ENCODE peak calls at places on chromosomes 13 and 19, in eight cellular contexts. One of them, this sample, is unnamed.

GRCh38 chr13:20721454-20722357 is 18.2 kb downstream of the IL17D start:
- DNase-seq in adipocyte: peak; percentile 72
- DNase-seq in right cardiac atrium: peak; percentile 81
- DNase-seq in body of pancreas: peak; percentile 59
- DNase-seq in astrocyte of the hippocampus: peak; percentile 65
- DNase-seq in WTC11: peak; percentile 62
- DNase-seq in AG09319: no peak
- DNase-seq in mucosa of gallbladder: no peak
- DNase-seq in this sample: no peak

GRCh38 chr19:4327252-4327876 is 11.3 kb downstream of the STAP2 start:
- DNase-seq in adipocyte: peak; percentile 47
- DNase-seq in right cardiac atrium: peak; percentile 93
- DNase-seq in body of pancreas: peak; percentile 83
- DNase-seq in astrocyte of the hippocampus: peak; percentile 67
- DNase-seq in WTC11: peak; percentile 99
- DNase-seq in AG09319: no peak
- DNase-seq in mucosa of gallbladder: peak; percentile 78
- DNase-seq in this sample: peak; percentile 19

GRCh38 chr19:18650048-18650435 is 13.2 kb downstream of the KLHL26 start:
- DNase-seq in adipocyte: peak; percentile 35
- DNase-seq in right cardiac atrium: peak; percentile 87
- DNase-seq in body of pancreas: peak; percentile 23
- DNase-seq in astrocyte of the hippocampus: no peak
- DNase-seq in WTC11: no peak
- DNase-seq in AG09319: no peak
- DNase-seq in mucosa of gallbladder: peak; percentile 59
- DNase-seq in this sample: peak; percentile 35

GRCh38 chr19:5691205-5691929 is 1.3 kb downstream of the RPL36 start:
- DNase-seq in adipocyte: peak; percentile 53
- DNase-seq in right cardiac atrium: peak; percentile 93
- DNase-seq in body of pancreas: peak; percentile 67
- DNase-seq in astrocyte of the hippocampus: peak; percentile 68
- DNase-seq in WTC11: no peak
- DNase-seq in AG09319: peak; percentile 28
- DNase-seq in mucosa of gallbladder: no peak
- DNase-seq in this sample: peak; percentile 55

GRCh38 chr19:38900220-38900629 is 456 bp downstream of the NFKBIB start:
- DNase-seq in adipocyte: no peak
- DNase-seq in right cardiac atrium: no peak
- DNase-seq in body of pancreas: no peak
- DNase-seq in astrocyte of the hippocampus: no peak
- DNase-seq in WTC11: no peak
- DNase-seq in AG09319: no peak
- DNase-seq in mucosa of gallbladder: no peak
- DNase-seq in this sample: no peak

GRCh38 chr19:50719566-50719965 is at the start of gene SHANK1:
- DNase-seq in adipocyte: peak; percentile 49
- DNase-seq in right cardiac atrium: no peak
- DNase-seq in body of pancreas: no peak
- DNase-seq in astrocyte of the hippocampus: no peak
- DNase-seq in WTC11: peak; percentile 76
- DNase-seq in AG09319: no peak
- DNase-seq in mucosa of gallbladder: no peak
- DNase-seq in this sample: peak; percentile 35

GRCh38 chr13:95608640-95609280 is 35.7 kb downstream of the DZIP1 start:
- DNase-seq in adipocyte: no peak
- DNase-seq in right cardiac atrium: no peak
- DNase-seq in body of pancreas: no peak
- DNase-seq in astrocyte of the hippocampus: no peak
- DNase-seq in WTC11: no peak
- DNase-seq in AG09319: no peak
- DNase-seq in mucosa of gallbladder: no peak
- DNase-seq in this sample: peak; percentile 87

GRCh38 chr19:45136507-45137178 is 24.1 kb downstream of the NKPD1 start:
- DNase-seq in adipocyte: no peak
- DNase-seq in right cardiac atrium: no peak
- DNase-seq in body of pancreas: no peak
- DNase-seq in astrocyte of the hippocampus: no peak
- DNase-seq in WTC11: no peak
- DNase-seq in AG09319: no peak
- DNase-seq in mucosa of gallbladder: no peak
- DNase-seq in this sample: no peak

GRCh38 chr19:18437481-18438330 is at the start of gene ISYNA1:
- DNase-seq in adipocyte: peak; percentile 62
- DNase-seq in right cardiac atrium: peak; percentile 87
- DNase-seq in body of pancreas: peak; percentile 66
- DNase-seq in astrocyte of the hippocampus: peak; percentile 76
- DNase-seq in WTC11: peak; percentile 74
- DNase-seq in AG09319: no peak
- DNase-seq in mucosa of gallbladder: peak; percentile 38
- DNase-seq in this sample: no peak

GRCh38 chr13:33017410-33017929 is 1.2 kb downstream of the KL start:
- DNase-seq in adipocyte: no peak
- DNase-seq in right cardiac atrium: peak; percentile 75
- DNase-seq in body of pancreas: no peak
- DNase-seq in astrocyte of the hippocampus: peak; percentile 55
- DNase-seq in WTC11: peak; percentile 34
- DNase-seq in AG09319: no peak
- DNase-seq in mucosa of gallbladder: peak; percentile 24
- DNase-seq in this sample: no peak

GRCh38 chr13:106376411-106377112 is 158.9 kb downstream of the EFNB2 start:
- DNase-seq in adipocyte: peak; percentile 66
- DNase-seq in right cardiac atrium: no peak
- DNase-seq in body of pancreas: peak; percentile 10
- DNase-seq in astrocyte of the hippocampus: peak; percentile 94
- DNase-seq in WTC11: no peak
- DNase-seq in AG09319: no peak
- DNase-seq in mucosa of gallbladder: no peak
- DNase-seq in this sample: peak; percentile 24

GRCh38 chr13:27704681-27705080 is 83.0 kb downstream of the POLR1D start:
- DNase-seq in adipocyte: no peak
- DNase-seq in right cardiac atrium: no peak
- DNase-seq in body of pancreas: no peak
- DNase-seq in astrocyte of the hippocampus: no peak
- DNase-seq in WTC11: no peak
- DNase-seq in AG09319: no peak
- DNase-seq in mucosa of gallbladder: no peak
- DNase-seq in this sample: no peak

GRCh38 chr13:75986818-75987217 is 350.7 kb downstream of the LMO7 start:
- DNase-seq in adipocyte: no peak
- DNase-seq in right cardiac atrium: no peak
- DNase-seq in body of pancreas: no peak
- DNase-seq in astrocyte of the hippocampus: no peak
- DNase-seq in WTC11: no peak
- DNase-seq in AG09319: no peak
- DNase-seq in mucosa of gallbladder: no peak
- DNase-seq in this sample: no peak

GRCh38 chr19:56681702-56682101 is 10.1 kb upstream of the ZNF835 start:
- DNase-seq in adipocyte: no peak
- DNase-seq in right cardiac atrium: no peak
- DNase-seq in body of pancreas: no peak
- DNase-seq in astrocyte of the hippocampus: no peak
- DNase-seq in WTC11: no peak
- DNase-seq in AG09319: no peak
- DNase-seq in mucosa of gallbladder: no peak
- DNase-seq in this sample: no peak

GRCh38 chr13:33272531-33273124 is 12.9 kb downstream of the STARD13 start:
- DNase-seq in adipocyte: no peak
- DNase-seq in right cardiac atrium: no peak
- DNase-seq in body of pancreas: peak; percentile 69
- DNase-seq in astrocyte of the hippocampus: no peak
- DNase-seq in WTC11: no peak
- DNase-seq in AG09319: no peak
- DNase-seq in mucosa of gallbladder: peak; percentile 46
- DNase-seq in this sample: peak; percentile 29

GRCh38 chr13:30881931-30882899 is 23.9 kb upstream of the MEDAG start:
- DNase-seq in adipocyte: no peak
- DNase-seq in right cardiac atrium: no peak
- DNase-seq in body of pancreas: no peak
- DNase-seq in astrocyte of the hippocampus: no peak
- DNase-seq in WTC11: no peak
- DNase-seq in AG09319: no peak
- DNase-seq in mucosa of gallbladder: no peak
- DNase-seq in this sample: peak; percentile 43

GRCh38 chr19:850979-851335 is 1.1 kb upstream of the ELANE start:
- DNase-seq in adipocyte: no peak
- DNase-seq in right cardiac atrium: no peak
- DNase-seq in body of pancreas: no peak
- DNase-seq in astrocyte of the hippocampus: no peak
- DNase-seq in WTC11: no peak
- DNase-seq in AG09319: no peak
- DNase-seq in mucosa of gallbladder: no peak
- DNase-seq in this sample: no peak

GRCh38 chr13:52891685-52892084 is 43.2 kb upstream of the PCDH8 start:
- DNase-seq in adipocyte: no peak
- DNase-seq in right cardiac atrium: no peak
- DNase-seq in body of pancreas: no peak
- DNase-seq in astrocyte of the hippocampus: no peak
- DNase-seq in WTC11: no peak
- DNase-seq in AG09319: no peak
- DNase-seq in mucosa of gallbladder: no peak
- DNase-seq in this sample: no peak

GRCh38 chr13:112889351-112890290 is 79.4 kb upstream of the MCF2L start:
- DNase-seq in adipocyte: no peak
- DNase-seq in right cardiac atrium: no peak
- DNase-seq in body of pancreas: no peak
- DNase-seq in astrocyte of the hippocampus: no peak
- DNase-seq in WTC11: no peak
- DNase-seq in AG09319: no peak
- DNase-seq in mucosa of gallbladder: no peak
- DNase-seq in this sample: no peak

This sample was measured in myocyte.